ENCODE peak calls at places on chromosome 22, in nine cellular contexts. E is left ventricle myocardium inferior; U is right cardiac atrium; Z is heart right ventricle; R is CD4-positive, CD25-positive, alpha-beta regulatory T cell; J is kidney; C is adrenal gland; I is ovary; W is adipocyte. A is an unnamed sample.

GRCh38 chr22:35808377-35808776 is 90.7 kb downstream of the APOL5 start:
- DNase-seq in E (no peak), U (no peak), Z (no peak), R (no peak), J (no peak), C (no peak), I (no peak), W (no peak), A (no peak)

GRCh38 chr22:46750861-46751260 is 11.6 kb upstream of the TBC1D22A start:
- DNase-seq in E (no peak), U (peak; percentile 75), Z (peak; percentile 60), R (no peak), J (peak; percentile 94), C (peak; percentile 46), I (no peak), W (no peak), A (no peak)

GRCh38 chr22:23591203-23591791 is 11.2 kb upstream of the IGLL1 start:
- DNase-seq in E (peak; percentile 36), U (peak; percentile 76), Z (peak; percentile 59), R (peak; percentile 55), J (peak; percentile 77), C (peak; percentile 75), I (peak; percentile 95), W (peak; percentile 65), A (peak; percentile 24)

GRCh38 chr22:23180301-23180892 is at the start of gene BCR:
- DNase-seq in E (peak; percentile 83), U (peak; percentile 91), Z (peak; percentile 79), R (peak; percentile 80), J (peak; percentile 88), C (peak; percentile 77), I (peak; percentile 78), W (peak; percentile 89), A (peak; percentile 51)

GRCh38 chr22:42644422-42645340 is 4.3 kb upstream of the ATP5MGL start:
- DNase-seq in E (peak; percentile 67), U (peak; percentile 85), Z (peak; percentile 69), R (no peak), J (no peak), C (peak; percentile 77), I (peak; percentile 74), W (no peak), A (peak; percentile 57)

GRCh38 chr22:41382098-41382578 is 396 bp downstream of the TEF start:
- DNase-seq in E (peak; percentile 77), U (peak; percentile 93), Z (peak; percentile 74), R (peak; percentile 76), J (peak; percentile 95), C (peak; percentile 68), I (peak; percentile 90), W (peak; percentile 82), A (peak; percentile 69)

GRCh38 chr22:43404673-43405385 is 7.0 kb upstream of the MPPED1 start:
- DNase-seq in E (no peak), U (peak; percentile 35), Z (no peak), R (no peak), J (no peak), C (no peak), I (no peak), W (no peak), A (no peak)

GRCh38 chr22:36221799-36222751 is 17.3 kb downstream of the APOL2 start:
- DNase-seq in E (no peak), U (peak; percentile 78), Z (no peak), R (peak; percentile 58), J (no peak), C (peak; percentile 32), I (peak; percentile 62), W (peak; percentile 23), A (no peak)

GRCh38 chr22:24697671-24698082 is 76.8 kb downstream of the PIWIL3 start:
- DNase-seq in E (peak; percentile 51), U (peak; percentile 78), Z (peak; percentile 31), R (no peak), J (peak; percentile 81), C (peak; percentile 47), I (no peak), W (no peak), A (no peak)

GRCh38 chr22:26713823-26714449 is 56.5 kb downstream of the MIAT start:
- DNase-seq in E (no peak), U (peak; percentile 50), Z (no peak), R (no peak), J (no peak), C (peak; percentile 19), I (no peak), W (peak; percentile 50), A (no peak)

GRCh38 chr22:32897400-32897799 is 95.9 kb downstream of the TIMP3 start:
- DNase-seq in E (no peak), U (no peak), Z (no peak), R (no peak), J (no peak), C (no peak), I (no peak), W (peak; percentile 78), A (no peak)

GRCh38 chr22:20014526-20015186 is 2.0 kb downstream of the ARVCF start:
- DNase-seq in E (no peak), U (peak; percentile 60), Z (no peak), R (no peak), J (peak; percentile 63), C (no peak), I (no peak), W (no peak), A (no peak)
- H3K4me1 ChIP-seq in E (peaks cover 56% of the 10 kb centered on the region), U (no peaks in the 10 kb centered on the region), Z (peaks cover 27% of the 10 kb centered on the region), R (peaks cover 18% of the 10 kb centered on the region), J (peaks cover 27% of the 10 kb centered on the region), C (peaks cover 24% of the 10 kb centered on the region), I (peaks cover 2% of the 10 kb centered on the region), W (no peaks in the 10 kb centered on the region), A (peaks cover 13% of the 10 kb centered on the region)

GRCh38 chr22:27863556-27863955 is 55.5 kb downstream of the PITPNB start:
- DNase-seq in E (no peak), U (no peak), Z (no peak), R (no peak), J (no peak), C (no peak), I (no peak), W (peak; percentile 56), A (no peak)
- H3K4me1 ChIP-seq in E (peaks cover 60% of the 10 kb centered on the region), U (peaks cover 8% of the 10 kb centered on the region), Z (peaks cover 28% of the 10 kb centered on the region), R (peaks cover 10% of the 10 kb centered on the region), J (peaks cover 13% of the 10 kb centered on the region), C (peaks cover 44% of the 10 kb centered on the region), I (peaks cover 15% of the 10 kb centered on the region), W (peaks cover 45% of the 10 kb centered on the region), A (peaks cover 66% of the 10 kb centered on the region)

GRCh38 chr22:39468487-39469325 is 11.9 kb downstream of the MGAT3 start:
- DNase-seq in E (no peak), U (peak; percentile 40), Z (no peak), R (no peak), J (no peak), C (no peak), I (no peak), W (no peak), A (no peak)

GRCh38 chr22:39469326-39469680 is 12.5 kb downstream of the MGAT3 start:
- DNase-seq in E (no peak), U (peak; percentile 56), Z (no peak), R (no peak), J (no peak), C (no peak), I (no peak), W (no peak), A (no peak)

GRCh38 chr22:39463931-39464390 is 7.1 kb downstream of the MGAT3 start:
- DNase-seq in E (no peak), U (no peak), Z (no peak), R (no peak), J (peak; percentile 69), C (peak; percentile 59), I (no peak), W (peak; percentile 57), A (no peak)

GRCh38 chr22:39467390-39467901 is 10.6 kb downstream of the MGAT3 start:
- DNase-seq in E (no peak), U (no peak), Z (no peak), R (no peak), J (no peak), C (no peak), I (no peak), W (no peak), A (no peak)

GRCh38 chr22:39466228-39467006 is 9.6 kb downstream of the MGAT3 start:
- DNase-seq in E (no peak), U (peak; percentile 51), Z (no peak), R (no peak), J (no peak), C (no peak), I (no peak), W (no peak), A (no peak)
- H3K4me1 ChIP-seq in E (peaks cover 96% of the 10 kb centered on the region), U (peaks cover 20% of the 10 kb centered on the region), Z (peaks cover 61% of the 10 kb centered on the region), R (no peaks in the 10 kb centered on the region), J (peaks cover 32% of the 10 kb centered on the region), C (peaks cover 12% of the 10 kb centered on the region), I (peaks cover 14% of the 10 kb centered on the region), W (peaks cover 48% of the 10 kb centered on the region), A (peaks cover 87% of the 10 kb centered on the region)

GRCh38 chr22:17777717-17778044 is 3.4 kb upstream of the BID start:
- DNase-seq in E (no peak), U (no peak), Z (no peak), R (no peak), J (peak; percentile 73), C (no peak), I (no peak), W (no peak), A (no peak)
- H3K4me1 ChIP-seq in E (peaks cover 41% of the 10 kb centered on the region), U (peaks cover 2% of the 10 kb centered on the region), Z (peaks cover 27% of the 10 kb centered on the region), R (peaks cover 85% of the 10 kb centered on the region), J (peaks cover 7% of the 10 kb centered on the region), C (peaks cover 9% of the 10 kb centered on the region), I (peaks cover 10% of the 10 kb centered on the region), W (peaks cover 24% of the 10 kb centered on the region), A (peaks cover 10% of the 10 kb centered on the region)

GRCh38 chr22:38313384-38313955 is 3.8 kb downstream of the CSNK1E start:
- DNase-seq in E (peak; percentile 78), U (peak; percentile 91), Z (peak; percentile 80), R (peak; percentile 35), J (peak; percentile 89), C (peak; percentile 79), I (peak; percentile 94), W (peak; percentile 84), A (no peak)
- H3K4me1 ChIP-seq in E (peaks cover 96% of the 10 kb centered on the region), U (peaks cover 51% of the 10 kb centered on the region), Z (peaks cover 76% of the 10 kb centered on the region), R (peaks cover 52% of the 10 kb centered on the region), J (peaks cover 43% of the 10 kb centered on the region), C (peaks cover 82% of the 10 kb centered on the region), I (peaks cover 27% of the 10 kb centered on the region), W (peaks cover 76% of the 10 kb centered on the region), A (peaks cover 3% of the 10 kb centered on the region)

A was measured in tibial nerve.